ENCODE peak calls at places on chromosomes 7 and 10, in four cellular contexts. I is GM12878, B is HL-60, Z is K562. V is an unnamed sample.

GRCh38 chr7:593324-594115 is 73.9 kb upstream of the PDGFA start:
- DNase-seq in I (peak), B (peak), Z (no peak), V (peak)

GRCh38 chr7:17099083-17099973 is 199.1 kb upstream of the AHR start:
- DNase-seq in I (no peak), B (no peak), Z (no peak), V (no peak)

GRCh38 chr10:76675951-76676587 is 961.5 kb downstream of the KCNMA1 start:
- DNase-seq in I (no peak), B (no peak), Z (no peak), V (no peak)

GRCh38 chr10:113497203-113497602 is 55.6 kb upstream of the HABP2 start:
- DNase-seq in I (no peak), B (no peak), Z (no peak), V (no peak)

GRCh38 chr7:118080947-118081346 is 103.0 kb upstream of the LSM8 start:
- DNase-seq in I (peak), B (no peak), Z (peak), V (no peak)

GRCh38 chr10:111578076-111578475 is 501.2 kb downstream of the ADRA2A start:
- DNase-seq in I (no peak), B (no peak), Z (no peak), V (no peak)

GRCh38 chr7:13198741-13199140 is 511.3 kb downstream of the ARL4A start:
- DNase-seq in I (no peak), B (no peak), Z (no peak), V (no peak)

GRCh38 chr7:98286093-98286525 is 4.6 kb downstream of the BRI3 start:
- DNase-seq in I (no peak), B (no peak), Z (peak), V (no peak)

GRCh38 chr7:114405427-114405826 is 9.2 kb upstream of the FOXP2 start:
- DNase-seq in I (no peak), B (peak), Z (no peak), V (no peak)
- TF ChIP-seq SPI1 in I (no peak), B (no peak), Z (no peak), V (no peak)

GRCh38 chr7:86645676-86646276 is 2.1 kb downstream of the GRM3 start:
- DNase-seq in I (no peak), B (no peak), Z (no peak), V (no peak)

GRCh38 chr7:86647340-86648094 is 3.8 kb downstream of the GRM3 start:
- DNase-seq in I (no peak), B (no peak), Z (no peak), V (no peak)

GRCh38 chr7:86644282-86645173 is 819 bp downstream of the GRM3 start:
- DNase-seq in I (no peak), B (no peak), Z (no peak), V (no peak)

GRCh38 chr7:86645174-86645566 is 1.5 kb downstream of the GRM3 start:
- DNase-seq in I (no peak), B (no peak), Z (no peak), V (no peak)

DNA sequence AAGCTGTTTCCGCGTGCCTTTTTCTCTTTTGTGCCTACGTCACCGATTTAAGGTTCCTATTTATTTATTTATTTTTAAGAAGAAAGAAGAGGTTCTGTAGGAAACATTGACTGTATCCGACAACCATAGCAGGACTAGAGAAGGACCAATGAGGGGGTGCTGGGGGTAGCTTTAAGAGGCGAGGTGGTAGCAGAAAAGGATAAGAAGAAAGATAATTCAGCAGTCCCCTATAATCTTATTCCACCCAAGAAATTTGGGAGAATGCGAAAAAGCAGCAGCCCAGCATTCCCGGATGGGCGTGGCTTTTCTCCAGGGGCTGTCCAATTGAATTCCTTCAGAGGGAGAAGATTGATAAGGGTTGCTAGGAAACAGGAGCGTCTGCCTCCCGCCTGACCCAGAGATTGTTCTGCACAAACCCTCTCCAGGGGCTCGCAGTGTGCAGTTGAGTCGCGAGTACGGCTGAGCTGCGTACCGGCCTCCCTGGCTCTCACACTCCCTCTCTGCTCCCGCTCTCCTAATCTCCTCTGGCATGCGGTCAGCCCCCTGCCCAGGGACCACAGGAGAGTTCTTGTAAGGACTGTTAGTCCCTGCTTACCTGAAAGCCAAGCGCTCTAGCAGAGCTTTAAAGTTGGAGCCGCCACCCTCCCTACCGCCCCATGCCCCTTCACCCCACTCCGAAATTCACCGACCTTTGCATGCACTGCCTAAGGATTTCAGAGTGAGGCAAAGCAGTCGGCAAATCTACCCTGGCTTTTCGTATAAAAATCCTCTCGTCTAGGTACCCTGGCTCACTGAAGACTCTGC is at the start of gene GRM3:
- DNase-seq in I (no peak), B (no peak), Z (peak), V (no peak)
- TF ChIP-seq SPI1 in I (no peak), B (no peak), Z (no peak), V (no peak)

GRCh38 chr10:33337335-33337854 is 2.9 kb upstream of the NRP1 start:
- DNase-seq in I (no peak), B (no peak), Z (no peak), V (no peak)
- TF ChIP-seq SPI1 in I (no peak), B (no peak), Z (no peak), V (no peak)

GRCh38 chr10:12042409-12042796 is 206 bp downstream of the UPF2 start:
- DNase-seq in I (no peak), B (peak), Z (peak), V (peak)
- TF ChIP-seq SPI1 in I (no peak), B (no peak), Z (no peak), V (no peak)

DNA sequence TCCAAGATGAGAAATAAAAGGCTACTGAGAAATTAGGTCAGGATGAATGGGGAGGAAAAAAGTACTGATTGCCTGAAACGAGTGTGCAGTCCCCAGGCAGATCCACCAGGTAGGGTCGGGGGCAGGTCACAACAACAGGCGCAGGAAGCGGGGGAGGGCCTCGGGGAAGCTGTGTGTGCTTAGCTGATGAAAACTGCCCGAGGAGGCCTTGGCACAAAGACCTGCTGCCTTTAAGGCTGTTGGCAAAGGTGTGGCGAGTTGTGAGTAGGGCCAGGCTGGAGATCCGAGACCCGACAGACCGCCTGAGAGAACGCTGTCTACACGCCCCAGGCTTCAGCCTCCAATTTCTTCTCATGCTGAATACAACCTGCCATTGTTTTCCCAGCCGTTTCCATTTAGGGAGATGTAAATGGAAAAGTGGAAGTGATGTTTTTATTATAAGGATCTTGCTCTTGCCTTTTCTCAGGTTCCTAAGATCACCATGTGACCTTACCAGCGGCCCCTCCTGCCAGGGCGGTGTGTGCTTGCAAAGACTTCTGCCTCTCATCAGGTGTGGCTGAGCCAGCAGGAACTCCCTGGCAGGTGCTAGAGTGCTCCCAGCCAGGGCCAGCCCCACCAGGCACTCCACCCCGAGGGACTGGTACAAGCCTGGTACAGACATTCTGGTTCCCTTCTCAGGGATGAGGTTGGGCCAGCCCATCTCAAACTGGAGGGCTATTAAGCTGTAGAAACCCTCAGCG is 60.8 kb downstream of the DLG5 start:
- DNase-seq in I (no peak), B (no peak), Z (no peak), V (no peak)
- TF ChIP-seq SPI1 in I (no peak), B (no peak), Z (no peak), V (no peak)

GRCh38 chr10:103473261-103473671 is 5.8 kb downstream of the CALHM3 start:
- DNase-seq in I (no peak), B (no peak), Z (no peak), V (no peak)

GRCh38 chr10:103474077-103474476 is 5.0 kb downstream of the CALHM3 start:
- DNase-seq in I (no peak), B (no peak), Z (no peak), V (no peak)

GRCh38 chr10:103472005-103472404 is 7.0 kb downstream of the CALHM3 start:
- DNase-seq in I (no peak), B (no peak), Z (no peak), V (peak)

GRCh38 chr10:103467391-103467790 is 8.7 kb upstream of the CALHM1 start:
- DNase-seq in I (peak), B (no peak), Z (no peak), V (no peak)

GRCh38 chr10:103470755-103471653 is 8.0 kb downstream of the CALHM3 start:
- DNase-seq in I (peak), B (peak), Z (peak), V (peak)
- TF ChIP-seq SPI1 in I (peak), B (peak), Z (no peak), V (peak)

GRCh38 chr10:79248341-79248931 is 98.8 kb upstream of the PPIF start:
- DNase-seq in I (no peak), B (peak), Z (no peak), V (no peak)
- TF ChIP-seq SPI1 in I (peak), B (peak), Z (no peak), V (peak)